ENCODE peak calls at places on chromosome 11, in six cellular contexts. C, W, I, Q, H and A are unnamed samples.

GRCh38 chr11:89491141-89491690 is at the start of gene NOX4:
- DNase-seq in I (no peak), W (peak; percentile 66), C (no peak), H (peak; percentile 43), Q (no peak), A (no peak)

GRCh38 chr11:87453531-87454089 is 415.9 kb downstream of the TMEM135 start:
- DNase-seq in I (no peak), H (no peak), W (no peak), C (no peak), Q (no peak), A (no peak)

GRCh38 chr11:61885166-61885778 is 6.1 kb downstream of the FADS3 start:
- DNase-seq in Q (no peak), I (no peak), H (no peak), C (no peak), W (no peak), A (no peak)

GRCh38 chr11:83367745-83368144 is 81.6 kb upstream of the CCDC90B start:
- DNase-seq in I (no peak), C (no peak), H (no peak), Q (no peak), W (no peak), A (no peak)

GRCh38 chr11:65623177-65623576 is 7.6 kb downstream of the PCNX3 start:
- DNase-seq in Q (no peak), I (no peak), C (no peak), H (no peak), W (no peak), A (no peak)

GRCh38 chr11:85472953-85473352 is 154.2 kb downstream of the DLG2 start:
- DNase-seq in W (no peak), I (no peak), C (no peak), Q (no peak), H (no peak), A (no peak)

GRCh38 chr11:117095301-117096139 is 2.7 kb downstream of the SIK3 start:
- DNase-seq in H (peak; percentile 66), C (no peak), I (no peak), W (peak; percentile 56), Q (no peak), A (peak; percentile 25)

GRCh38 chr11:7019500-7020182 is 505 bp downstream of the ZNF214 start:
- DNase-seq in H (no peak), W (no peak), Q (no peak), C (peak; percentile 10), I (no peak), A (no peak)

GRCh38 chr11:124415356-124415923 is 9.2 kb downstream of the OR8B4 start:
- DNase-seq in I (peak; percentile 41), W (peak; percentile 80), Q (no peak), H (peak; percentile 74), C (no peak), A (peak; percentile 1)

GRCh38 chr11:19447150-19447566 is 206.4 kb upstream of the E2F8 start:
- DNase-seq in I (no peak), Q (no peak), H (no peak), W (no peak), C (peak; percentile 16), A (no peak)

GRCh38 chr11:46119352-46120216 is 1.7 kb downstream of the PHF21A start:
- DNase-seq in C (peak; percentile 44), I (no peak), H (peak; percentile 82), Q (peak; percentile 37), W (peak; percentile 77), A (no peak)

GRCh38 chr11:34262601-34263081 is 95.2 kb downstream of the ABTB2 start:
- DNase-seq in C (peak; percentile 48), W (no peak), Q (no peak), H (no peak), I (no peak), A (no peak)

GRCh38 chr11:57432714-57433163 is 5.8 kb upstream of the SLC43A3 start:
- DNase-seq in H (peak; percentile 92), C (no peak), W (peak; percentile 86), I (peak; percentile 61), Q (no peak), A (no peak)

GRCh38 chr11:68956142-68956541 is 24.6 kb downstream of the MRGPRD start:
- DNase-seq in H (no peak), Q (no peak), W (no peak), C (no peak), I (no peak), A (no peak)